ENCODE peak calls at places on chromosomes 16 and 17, in four cellular contexts. One of them, this sample, is unnamed.

GRCh38 chr16:59878479-59878878 is 1144.4 kb upstream of the GOT2 start:
- DNase-seq in A549: peak; percentile 70
- DNase-seq in K562: no peak
- DNase-seq in HepG2: no peak
- DNase-seq in this sample: no peak

GRCh38 chr16:85395207-85395912 is 217.8 kb upstream of the GSE1 start:
- DNase-seq in HepG2: peak; percentile 37
- DNase-seq in K562: peak; percentile 79
- DNase-seq in A549: peak; percentile 86
- DNase-seq in this sample: peak; percentile 24

GRCh38 chr17:14052886-14053615 is 16.3 kb upstream of the COX10 start:
- DNase-seq in HepG2: peak; percentile 84
- DNase-seq in K562: no peak
- DNase-seq in A549: no peak
- DNase-seq in this sample: no peak

GRCh38 chr17:31787082-31787481 is 72.0 kb downstream of the COPRS start:
- DNase-seq in A549: no peak
- DNase-seq in K562: no peak
- DNase-seq in HepG2: no peak
- DNase-seq in this sample: no peak

GRCh38 chr16:23570992-23571632 is 13.6 kb downstream of the UBFD1 start:
- DNase-seq in A549: no peak
- DNase-seq in HepG2: no peak
- DNase-seq in K562: no peak
- DNase-seq in this sample: no peak

GRCh38 chr17:59842901-59843652 is 49.7 kb downstream of the TUBD1 start:
- DNase-seq in HepG2: peak; percentile 96
- DNase-seq in K562: peak; percentile 33
- DNase-seq in A549: peak; percentile 70
- DNase-seq in this sample: peak; percentile 80

GRCh38 chr17:40113961-40114272 is 7.9 kb upstream of the MSL1 start:
- DNase-seq in HepG2: no peak
- DNase-seq in K562: no peak
- DNase-seq in A549: no peak
- DNase-seq in this sample: no peak

GRCh38 chr16:64738321-64738960 is 383.4 kb downstream of the CDH11 start:
- DNase-seq in A549: no peak
- DNase-seq in K562: no peak
- DNase-seq in HepG2: no peak
- DNase-seq in this sample: no peak

GRCh38 chr17:39064374-39064773 is 87.1 kb downstream of the PLXDC1 start:
- DNase-seq in K562: no peak
- DNase-seq in HepG2: no peak
- DNase-seq in A549: no peak
- DNase-seq in this sample: no peak

GRCh38 chr17:77735341-77736206 is 222.9 kb upstream of the TNRC6C start:
- DNase-seq in HepG2: no peak
- DNase-seq in K562: peak; percentile 77
- DNase-seq in A549: no peak
- DNase-seq in this sample: no peak

GRCh38 chr17:39618252-39618913 is 8.4 kb upstream of the PPP1R1B start:
- DNase-seq in A549: peak; percentile 65
- DNase-seq in K562: no peak
- DNase-seq in HepG2: no peak
- DNase-seq in this sample: no peak

GRCh38 chr16:53457670-53458069 is 23.4 kb downstream of the RBL2 start:
- DNase-seq in K562: no peak
- DNase-seq in A549: no peak
- DNase-seq in HepG2: no peak
- DNase-seq in this sample: peak; percentile 92

GRCh38 chr16:14135704-14136103 is 64.6 kb downstream of the MRTFB start:
- DNase-seq in K562: no peak
- DNase-seq in HepG2: no peak
- DNase-seq in A549: no peak
- DNase-seq in this sample: no peak

GRCh38 chr16:14129502-14129901 is 58.4 kb downstream of the MRTFB start:
- DNase-seq in A549: no peak
- DNase-seq in HepG2: no peak
- DNase-seq in K562: no peak
- DNase-seq in this sample: no peak

GRCh38 chr16:14133907-14134306 is 62.8 kb downstream of the MRTFB start:
- DNase-seq in HepG2: no peak
- DNase-seq in A549: no peak
- DNase-seq in K562: no peak
- DNase-seq in this sample: no peak

GRCh38 chr16:14132696-14133048 is 61.6 kb downstream of the MRTFB start:
- DNase-seq in A549: no peak
- DNase-seq in K562: no peak
- DNase-seq in HepG2: no peak
- DNase-seq in this sample: no peak

DNA sequence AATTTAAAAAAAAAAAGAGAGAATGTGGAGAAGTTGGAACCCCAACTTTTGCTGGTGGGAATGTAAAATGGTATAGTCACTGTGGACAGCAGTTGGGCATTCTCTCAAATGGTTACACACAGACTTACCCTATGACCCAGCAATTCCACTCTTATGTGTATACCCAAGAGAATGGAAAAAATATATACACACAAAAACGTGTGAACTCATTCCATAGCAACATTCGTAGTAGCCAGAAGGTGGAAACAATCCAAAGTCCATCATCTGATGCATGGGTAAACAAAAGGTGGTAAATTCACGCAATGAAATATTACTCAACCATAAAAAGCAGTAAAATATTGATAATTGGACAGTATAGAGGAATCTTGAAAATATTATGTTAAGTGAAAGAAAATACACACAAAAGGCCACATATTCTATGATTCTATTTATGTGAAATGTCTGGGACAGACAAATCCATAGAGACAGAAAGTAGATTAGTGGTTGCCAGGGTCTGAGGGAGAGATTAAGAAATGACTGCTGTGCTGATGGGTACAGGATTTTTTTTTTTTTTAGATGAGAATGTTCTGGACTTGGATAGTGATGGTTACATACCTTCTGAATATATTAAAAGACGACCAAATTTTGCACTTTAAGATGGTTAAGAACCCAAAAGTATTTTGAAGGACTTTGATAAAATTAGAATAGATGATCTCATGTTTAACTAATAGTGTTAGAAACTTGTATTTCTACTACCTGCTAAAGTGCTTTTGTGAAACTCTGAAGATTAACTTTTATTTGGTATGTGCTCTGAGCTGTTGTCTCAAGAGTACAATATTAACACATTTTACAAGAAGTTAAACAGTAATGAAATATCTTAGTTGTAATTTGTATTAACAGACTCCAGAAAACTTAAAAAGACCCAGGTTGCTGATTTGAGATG is 60.9 kb downstream of the MRTFB start:
- DNase-seq in HepG2: peak; percentile 79
- DNase-seq in K562: no peak
- DNase-seq in A549: no peak
- DNase-seq in this sample: no peak
- TF ChIP-seq POLR2AphosphoS2 in HepG2: no peak
- TF ChIP-seq POLR2AphosphoS2 in K562: no peak
- TF ChIP-seq POLR2AphosphoS2 in A549: no peak
- TF ChIP-seq POLR2AphosphoS2 in this sample: no peak

GRCh38 chr16:84055801-84056634 is 13.4 kb upstream of the SLC38A8 start:
- DNase-seq in A549: no peak
- DNase-seq in HepG2: no peak
- DNase-seq in K562: peak; percentile 70
- DNase-seq in this sample: no peak

GRCh38 chr16:84058211-84058610 is 15.6 kb upstream of the SLC38A8 start:
- DNase-seq in HepG2: no peak
- DNase-seq in A549: no peak
- DNase-seq in K562: no peak
- DNase-seq in this sample: no peak

GRCh38 chr16:84058664-84059063 is 16.1 kb upstream of the SLC38A8 start:
- DNase-seq in HepG2: no peak
- DNase-seq in K562: no peak
- DNase-seq in A549: no peak
- DNase-seq in this sample: no peak

GRCh38 chr16:84055366-84055765 is 12.8 kb upstream of the SLC38A8 start:
- DNase-seq in HepG2: no peak
- DNase-seq in K562: no peak
- DNase-seq in A549: no peak
- DNase-seq in this sample: no peak

GRCh38 chr16:84056933-84057332 is 14.3 kb upstream of the SLC38A8 start:
- DNase-seq in HepG2: no peak
- DNase-seq in K562: no peak
- DNase-seq in A549: no peak
- DNase-seq in this sample: no peak
- TF ChIP-seq POLR2AphosphoS2 in HepG2: no peak
- TF ChIP-seq POLR2AphosphoS2 in K562: no peak
- TF ChIP-seq POLR2AphosphoS2 in A549: no peak
- TF ChIP-seq POLR2AphosphoS2 in this sample: no peak

GRCh38 chr16:27174798-27175197 is 28.5 kb upstream of the KDM8 start:
- DNase-seq in HepG2: no peak
- DNase-seq in K562: no peak
- DNase-seq in A549: peak; percentile 52
- DNase-seq in this sample: no peak

GRCh38 chr16:27171584-27171983 is 31.7 kb upstream of the KDM8 start:
- DNase-seq in HepG2: no peak
- DNase-seq in K562: no peak
- DNase-seq in A549: no peak
- DNase-seq in this sample: no peak

GRCh38 chr16:27168790-27169189 is 34.5 kb upstream of the KDM8 start:
- DNase-seq in K562: no peak
- DNase-seq in HepG2: no peak
- DNase-seq in A549: no peak
- DNase-seq in this sample: no peak

GRCh38 chr16:27174007-27174406 is 29.3 kb upstream of the KDM8 start:
- DNase-seq in A549: no peak
- DNase-seq in HepG2: no peak
- DNase-seq in K562: no peak
- DNase-seq in this sample: no peak

DNA sequence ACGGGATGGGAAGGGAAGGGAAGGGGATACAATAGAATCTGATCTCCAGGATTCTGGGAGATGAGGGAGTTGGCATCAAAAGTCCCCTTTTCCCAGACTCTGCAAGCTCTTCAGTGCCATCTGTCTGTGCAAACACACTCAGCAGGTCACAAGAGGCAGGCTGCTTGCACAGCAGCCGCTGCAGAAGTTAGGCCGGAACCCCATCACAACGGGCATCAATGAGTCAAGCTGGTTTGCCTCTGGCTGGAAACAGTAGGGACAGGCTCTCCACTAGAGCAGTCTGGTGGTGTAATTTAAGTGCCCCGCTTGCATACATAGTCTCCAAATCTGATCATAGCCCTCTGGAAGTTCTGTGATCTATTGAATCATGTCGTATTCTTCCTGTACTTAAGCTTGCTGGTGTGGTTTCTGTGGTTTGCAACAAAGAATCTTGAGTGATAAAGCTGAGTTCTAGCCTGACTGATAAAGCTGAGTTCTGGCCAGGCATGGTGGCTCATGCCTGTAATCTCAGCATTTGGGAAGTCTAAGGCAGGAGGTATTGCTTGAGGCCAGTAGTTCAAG is 33.7 kb upstream of the KDM8 start:
- DNase-seq in A549: no peak
- DNase-seq in K562: no peak
- DNase-seq in HepG2: peak; percentile 53
- DNase-seq in this sample: peak; percentile 13
- TF ChIP-seq POLR2AphosphoS2 in A549: no peak
- TF ChIP-seq POLR2AphosphoS2 in K562: no peak
- TF ChIP-seq POLR2AphosphoS2 in HepG2: no peak
- TF ChIP-seq POLR2AphosphoS2 in this sample: no peak

DNA sequence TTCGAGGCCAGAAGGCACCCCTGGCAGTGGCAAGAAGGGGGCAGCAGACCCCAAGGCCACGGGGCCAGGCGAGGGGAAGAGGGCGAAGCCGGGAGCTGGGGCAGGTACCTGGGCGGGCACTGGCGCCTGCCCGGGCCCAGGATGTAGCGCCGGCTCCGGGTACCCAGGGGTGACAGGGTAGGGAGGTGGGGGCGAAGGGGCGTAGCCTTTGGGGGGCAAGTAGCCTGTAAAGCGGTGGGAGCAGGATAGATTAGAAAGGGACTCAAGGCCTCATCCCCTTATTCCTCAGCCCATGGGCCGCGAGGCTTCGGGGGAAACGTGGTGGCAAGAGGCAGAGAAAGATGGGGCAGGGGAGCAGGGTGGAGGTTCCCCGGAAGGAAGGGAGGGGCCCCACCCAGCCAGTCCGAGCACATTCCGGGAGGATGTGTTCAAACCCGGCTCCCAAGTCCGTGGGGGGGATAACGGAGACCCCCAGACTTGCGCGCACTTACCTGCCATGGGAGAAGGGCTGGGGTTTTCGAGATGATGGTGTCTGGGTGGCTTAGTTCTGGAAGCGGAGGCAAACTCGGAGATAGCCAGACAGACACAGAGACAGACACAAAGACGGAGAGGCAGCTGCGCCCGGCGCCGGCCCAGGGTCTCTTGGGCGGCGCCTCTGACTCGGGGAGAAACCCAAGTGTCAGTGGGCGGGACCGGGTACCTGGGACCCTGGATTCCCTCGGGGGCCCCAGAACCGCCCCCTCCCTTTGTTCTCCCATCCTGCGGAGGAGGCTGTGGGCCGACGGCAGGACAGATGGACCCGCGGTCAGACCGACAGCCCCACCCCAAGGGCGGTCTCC is 493 bp downstream of the PLSCR3 start:
- DNase-seq in A549: peak; percentile 51
- DNase-seq in K562: peak; percentile 36
- DNase-seq in HepG2: no peak
- DNase-seq in this sample: no peak
- TF ChIP-seq POLR2AphosphoS2 in A549: no peak
- TF ChIP-seq POLR2AphosphoS2 in K562: no peak
- TF ChIP-seq POLR2AphosphoS2 in HepG2: no peak
- TF ChIP-seq POLR2AphosphoS2 in this sample: no peak

GRCh38 chr16:4329354-4329775 is 13.5 kb downstream of the GLIS2 start:
- DNase-seq in HepG2: no peak
- DNase-seq in A549: no peak
- DNase-seq in K562: no peak
- DNase-seq in this sample: no peak

GRCh38 chr16:4330277-4330882 is 14.5 kb downstream of the GLIS2 start:
- DNase-seq in K562: peak; percentile 87
- DNase-seq in HepG2: peak; percentile 51
- DNase-seq in A549: peak; percentile 77
- DNase-seq in this sample: no peak

GRCh38 chr16:4328580-4329353 is 12.9 kb downstream of the GLIS2 start:
- DNase-seq in A549: no peak
- DNase-seq in K562: no peak
- DNase-seq in HepG2: no peak
- DNase-seq in this sample: no peak

GRCh38 chr16:4327386-4327781 is 11.5 kb downstream of the GLIS2 start:
- DNase-seq in A549: no peak
- DNase-seq in HepG2: no peak
- DNase-seq in K562: no peak
- DNase-seq in this sample: no peak

GRCh38 chr16:4327782-4328579 is 12.1 kb downstream of the GLIS2 start:
- DNase-seq in K562: peak; percentile 44
- DNase-seq in HepG2: peak; percentile 86
- DNase-seq in A549: no peak
- DNase-seq in this sample: no peak
- TF ChIP-seq POLR2AphosphoS2 in K562: no peak
- TF ChIP-seq POLR2AphosphoS2 in HepG2: no peak
- TF ChIP-seq POLR2AphosphoS2 in A549: no peak
- TF ChIP-seq POLR2AphosphoS2 in this sample: no peak